ENCODE peak calls at places on chromosomes 11 and 22, in four cellular contexts. L, K, J and G are unnamed samples.
A peak's percentile ranks its signal among the peaks of the same experiment; 100 is the strongest.

GRCh38 chr11:128095459-128096096 is 491.8 kb downstream of the ETS1 start:
- DNase-seq in L (no peak), K (no peak), J (no peak), G (no peak)

GRCh38 chr11:73757598-73757997 is 3.3 kb downstream of the RAB6A start:
- DNase-seq in L (no peak), K (peak; percentile 29), J (no peak), G (no peak)

GRCh38 chr11:34165786-34166557 is 60.5 kb downstream of the NAT10 start:
- DNase-seq in L (peak; percentile 62), K (no peak), J (peak; percentile 49), G (peak; percentile 25)

GRCh38 chr22:49297871-49298721 is 529.6 kb downstream of the BRD1 start:
- DNase-seq in L (peak; percentile 7), K (no peak), J (no peak), G (no peak)

GRCh38 chr11:128714121-128714520 is 20.2 kb downstream of the FLI1 start:
- DNase-seq in L (no peak), K (no peak), J (no peak), G (no peak)

GRCh38 chr11:27914080-27914479 is 193.9 kb downstream of the KIF18A start:
- DNase-seq in L (no peak), K (no peak), J (no peak), G (no peak)

GRCh38 chr11:22792497-22792896 is 37.1 kb downstream of the SVIP start:
- DNase-seq in L (no peak), K (peak; percentile 94), J (peak; percentile 21), G (no peak)

GRCh38 chr22:21727159-21727558 is 8.4 kb downstream of the YPEL1 start:
- DNase-seq in L (no peak), K (no peak), J (peak; percentile 42), G (no peak)

GRCh38 chr11:47863189-47863892 is 15.2 kb upstream of the NUP160 start:
- DNase-seq in L (peak; percentile 66), K (no peak), J (no peak), G (no peak)

GRCh38 chr11:126628790-126629621 is 273.5 kb downstream of the ST3GAL4 start:
- DNase-seq in L (no peak), K (no peak), J (no peak), G (no peak)

GRCh38 chr11:43972366-43972765 is 29.9 kb downstream of the C11orf96 start:
- DNase-seq in L (no peak), K (no peak), J (no peak), G (no peak)

GRCh38 chr11:130413383-130414106 is 14.9 kb downstream of the ADAMTS8 start:
- DNase-seq in L (no peak), K (no peak), J (no peak), G (no peak)

GRCh38 chr11:128886401-128887119 is 4.6 kb upstream of the KCNJ5 start:
- DNase-seq in L (peak; percentile 62), K (no peak), J (no peak), G (no peak)

GRCh38 chr11:57473208-57473930 is 13.0 kb downstream of the RTN4RL2 start:
- DNase-seq in L (peak; percentile 45), K (no peak), J (peak; percentile 64), G (no peak)

GRCh38 chr11:9943346-9944110 is 279.7 kb downstream of the SWAP70 start:
- DNase-seq in L (no peak), K (peak; percentile 4), J (no peak), G (no peak)

GRCh38 chr22:27919943-27920755 is 1.1 kb upstream of the PITPNB start:
- DNase-seq in L (peak; percentile 25), K (peak; percentile 55), J (no peak), G (no peak)

GRCh38 chr11:91243065-91243464 is 981.6 kb upstream of the FAT3 start:
- DNase-seq in L (no peak), K (no peak), J (no peak), G (no peak)

GRCh38 chr11:133966924-133967598 is 10.3 kb upstream of the IGSF9B start:
- DNase-seq in L (peak; percentile 66), K (no peak), J (peak; percentile 50), G (peak; percentile 85)

GRCh38 chr11:55457641-55458040 is 89.9 kb downstream of the OR4A15 start:
- DNase-seq in L (no peak), K (no peak), J (no peak), G (no peak)

GRCh38 chr11:62544521-62545436 is 1.8 kb downstream of the AHNAK start:
- DNase-seq in L (no peak), K (no peak), J (peak; percentile 46), G (no peak)

GRCh38 chr11:41534861-41535260 is 75.4 kb upstream of the LRRC4C start:
- DNase-seq in L (no peak), K (no peak), J (no peak), G (no peak)

GRCh38 chr11:43573233-43573632 is 107.3 kb upstream of the HSD17B12 start:
- DNase-seq in L (peak; percentile 51), K (peak; percentile 27), J (peak; percentile 45), G (peak; percentile 64)

GRCh38 chr11:116603783-116604323 is 168.9 kb downstream of the BUD13 start:
- DNase-seq in L (no peak), K (no peak), J (no peak), G (no peak)

DNA sequence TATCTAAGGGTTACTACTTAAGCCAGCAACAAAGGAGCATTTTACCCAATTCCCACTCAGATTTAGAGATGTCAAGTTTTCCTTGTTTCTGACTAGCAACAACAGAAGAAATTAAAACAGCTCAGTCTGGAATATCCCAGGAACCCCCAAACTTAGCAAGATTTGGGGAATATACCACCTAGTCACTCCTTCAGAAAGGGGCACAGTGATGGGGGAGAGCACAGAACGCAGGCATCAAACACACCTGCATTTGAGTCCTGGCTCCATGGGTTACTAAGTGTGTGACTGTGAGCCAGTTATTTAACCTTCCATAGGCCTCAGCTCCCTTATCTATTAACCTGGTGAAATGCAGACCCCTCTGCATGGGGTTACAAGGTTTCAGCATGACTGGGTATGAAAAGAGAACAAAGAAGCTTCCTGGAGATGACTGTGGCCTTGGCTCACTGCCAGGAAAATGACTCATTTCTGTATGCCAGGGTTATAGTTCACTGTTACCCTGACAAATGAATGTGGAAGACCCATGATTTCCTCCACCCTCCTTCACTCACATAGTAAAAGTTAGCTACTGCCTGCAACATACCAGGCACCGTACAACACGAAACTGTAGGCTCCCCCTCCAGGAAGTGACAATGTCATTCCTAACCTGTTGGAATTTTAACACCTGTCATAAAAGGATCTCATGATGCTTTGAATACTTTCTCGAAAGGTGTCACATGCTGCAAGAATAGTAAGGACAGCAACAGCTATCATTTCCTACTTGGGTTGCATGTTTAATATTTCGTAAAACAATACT is 79.6 kb downstream of the ME3 start:
- DNase-seq in L (peak; percentile 27), K (peak; percentile 98), J (peak; percentile 57), G (no peak)
- TF ChIP-seq FOXJ3 in L (no peak), K (no peak), J (no peak), G (no peak)

GRCh38 chr22:37765498-37765897 is 42.2 kb upstream of the GCAT start:
- DNase-seq in L (no peak), K (no peak), J (no peak), G (no peak)
- TF ChIP-seq FOXJ3 in L (no peak), K (no peak), J (no peak), G (no peak)

GRCh38 chr22:23115369-23115768 is 26.4 kb downstream of the RSPH14 start:
- DNase-seq in L (no peak), K (no peak), J (peak; percentile 59), G (no peak)
- TF ChIP-seq FOXJ3 in L (no peak), K (no peak), J (no peak), G (no peak)

DNA sequence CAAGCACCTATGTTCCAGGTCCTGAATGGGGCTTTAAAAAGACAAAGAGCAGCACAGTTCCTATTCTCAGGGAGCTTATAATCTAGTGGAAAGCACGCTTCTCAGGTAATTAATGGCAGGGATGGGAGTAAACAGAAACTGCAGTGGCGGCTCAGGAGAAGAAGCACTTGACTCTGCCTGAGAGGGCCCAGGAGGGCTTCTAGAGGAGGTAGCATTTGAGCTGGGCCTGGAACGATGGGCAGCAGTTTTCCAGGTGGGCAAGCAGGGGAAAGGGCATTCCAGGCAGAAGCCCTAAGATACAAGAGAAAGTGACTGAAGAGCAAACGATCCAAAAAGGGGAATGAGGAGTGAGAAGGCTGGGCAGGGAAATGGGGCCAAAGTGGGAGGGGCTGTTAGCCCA is 37.1 kb upstream of the CHST1 start:
- DNase-seq in L (no peak), K (no peak), J (no peak), G (no peak)
- TF ChIP-seq FOXJ3 in L (no peak), K (no peak), J (no peak), G (no peak)

DNA sequence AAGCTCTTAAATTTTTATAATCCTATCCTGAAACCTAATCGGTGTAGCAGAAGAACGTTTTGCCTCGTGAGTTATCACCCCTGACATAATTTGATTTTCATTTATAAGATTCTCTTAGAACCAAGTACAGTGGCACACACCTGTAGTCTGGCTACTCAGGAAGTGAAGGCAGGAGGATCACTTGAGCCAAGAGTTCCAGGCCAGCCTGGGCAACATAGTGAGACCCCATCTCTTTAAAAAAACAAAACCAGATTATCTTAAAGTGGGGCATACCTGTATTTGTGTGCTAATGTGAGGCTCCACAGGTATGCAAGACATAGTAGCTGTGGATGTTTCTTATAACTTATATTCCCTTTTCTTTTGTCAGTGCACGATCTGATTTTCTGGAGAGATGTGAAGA is 19.0 kb downstream of the ZFTA start:
- DNase-seq in L (no peak), K (no peak), J (no peak), G (no peak)
- TF ChIP-seq FOXJ3 in L (no peak), K (no peak), J (no peak), G (no peak)

DNA sequence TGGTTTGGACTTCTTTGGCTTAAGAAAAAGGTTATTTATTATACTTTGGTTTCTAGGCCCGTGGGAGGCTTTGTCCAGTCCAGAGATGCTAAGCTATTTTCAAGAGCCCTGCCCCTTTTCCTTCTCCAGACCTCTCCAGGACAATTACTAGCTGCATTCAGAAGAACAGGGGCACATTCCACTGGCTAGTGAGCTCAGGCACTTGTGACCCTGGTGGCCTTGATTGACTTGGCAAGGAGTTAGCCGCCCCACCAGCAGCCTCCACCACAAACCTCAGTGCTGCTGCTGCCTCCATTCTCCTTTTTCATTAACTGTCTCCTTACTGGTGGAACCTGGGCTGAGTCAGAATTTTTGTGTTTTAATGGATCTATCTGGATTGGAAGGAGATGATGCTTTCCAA is 747.4 kb upstream of the TENM4 start:
- DNase-seq in L (no peak), K (no peak), J (no peak), G (peak; percentile 11)
- TF ChIP-seq FOXJ3 in L (no peak), K (no peak), J (no peak), G (no peak)

GRCh38 chr22:46075764-46076531 is 74.4 kb upstream of the PPARA start:
- DNase-seq in L (no peak), K (no peak), J (no peak), G (no peak)

GRCh38 chr22:46072030-46072881 is 78.1 kb upstream of the PPARA start:
- DNase-seq in L (no peak), K (no peak), J (no peak), G (peak; percentile 63)

GRCh38 chr22:46074771-46075551 is 75.4 kb upstream of the PPARA start:
- DNase-seq in L (no peak), K (no peak), J (no peak), G (no peak)

GRCh38 chr22:46072981-46073682 is 77.2 kb upstream of the PPARA start:
- DNase-seq in L (no peak), K (no peak), J (no peak), G (peak; percentile 5)

GRCh38 chr22:46073683-46074504 is 76.4 kb upstream of the PPARA start:
- DNase-seq in L (no peak), K (no peak), J (no peak), G (peak; percentile 8)
- TF ChIP-seq FOXJ3 in L (no peak), K (no peak), J (no peak), G (no peak)